ENCODE peak calls at places on chromosomes 4 and X, in eight cellular contexts. J, K, U, O, Z, B, Y and A are unnamed samples.

GRCh38 chr4:159390648-159391047 is 287.8 kb downstream of the RAPGEF2 start:
- DNase-seq in J (peak), K (no peak), U (no peak), O (no peak), Z (no peak), B (no peak), Y (no peak), A (no peak)

GRCh38 chr4:47122592-47123291 is 91.4 kb downstream of the GABRB1 start:
- DNase-seq in J (peak), K (no peak), U (no peak), O (peak), Z (peak), B (peak), Y (peak), A (peak)

GRCh38 chr4:23234716-23235115 is 542.0 kb downstream of the GBA3 start:
- DNase-seq in J (no peak), K (no peak), U (no peak), O (no peak), Z (no peak), B (no peak), Y (no peak), A (no peak)

GRCh38 chr4:73308286-73308685 is 49.7 kb upstream of the ANKRD17 start:
- DNase-seq in J (no peak), K (no peak), U (no peak), O (no peak), Z (peak), B (no peak), Y (no peak), A (no peak)

GRCh38 chrX:75887833-75888232 is 102.8 kb upstream of the MAGEE2 start:
- DNase-seq in J (no peak), K (no peak), U (no peak), O (no peak), Z (no peak), B (no peak), Y (no peak), A (no peak)

GRCh38 chr4:152321923-152322322 is 214.0 kb downstream of the FBXW7 start:
- DNase-seq in J (no peak), K (no peak), U (no peak), O (no peak), Z (no peak), B (no peak), Y (no peak), A (no peak)

GRCh38 chr4:137532869-137533236 is 559 bp upstream of the PCDH18 start:
- DNase-seq in J (no peak), K (no peak), U (no peak), O (no peak), Z (no peak), B (no peak), Y (no peak), A (no peak)

GRCh38 chr4:56990109-56990508 is 11.4 kb downstream of the POLR2B start:
- DNase-seq in J (no peak), K (no peak), U (no peak), O (no peak), Z (no peak), B (no peak), Y (no peak), A (no peak)

GRCh38 chrX:134453631-134454030 is 6.3 kb upstream of the HPRT1 start:
- DNase-seq in J (no peak), K (no peak), U (no peak), O (no peak), Z (no peak), B (no peak), Y (no peak), A (no peak)

GRCh38 chr4:102687373-102687981 is 73.3 kb downstream of the MANBA start:
- DNase-seq in J (peak), K (no peak), U (no peak), O (no peak), Z (no peak), B (no peak), Y (no peak), A (no peak)

GRCh38 chr4:175810360-175810759 is 1.7 kb downstream of the GPM6A start:
- DNase-seq in J (no peak), K (no peak), U (no peak), O (no peak), Z (no peak), B (no peak), Y (no peak), A (no peak)

GRCh38 chrX:121245763-121246162 is 198.4 kb downstream of the GLUD2 start:
- DNase-seq in J (no peak), K (no peak), U (no peak), O (no peak), Z (no peak), B (no peak), Y (no peak), A (no peak)

GRCh38 chr4:140691369-140691768 is 64.8 kb downstream of the TBC1D9 start:
- DNase-seq in J (peak), K (no peak), U (no peak), O (no peak), Z (peak), B (no peak), Y (peak), A (no peak)

GRCh38 chr4:108060164-108060563 is 70.5 kb downstream of the HADH start:
- DNase-seq in J (no peak), K (no peak), U (no peak), O (peak), Z (peak), B (no peak), Y (no peak), A (no peak)

GRCh38 chrX:35340451-35340850 is 397.9 kb downstream of the FAM47B start:
- DNase-seq in J (no peak), K (no peak), U (no peak), O (no peak), Z (no peak), B (no peak), Y (no peak), A (no peak)

GRCh38 chr4:17286737-17287460 is 225.0 kb downstream of the QDPR start:
- DNase-seq in J (no peak), K (no peak), U (no peak), O (no peak), Z (no peak), B (no peak), Y (no peak), A (no peak)